ENCODE peak calls at places on chromosomes 16 and 17, in seven cellular contexts. P is body of pancreas; X is mesothelial cell of epicardium; S is heart left ventricle; E is CD4-positive, alpha-beta T cell; O is AG04450; K is lower leg skin. Z is an unnamed sample.

GRCh38 chr16:15671530-15672117 is 21.6 kb downstream of the NDE1 start:
- DNase-seq in X (no peak), O (no peak), S (no peak), E (no peak), P (no peak), K (no peak), Z (no peak)

GRCh38 chr17:35612924-35613521 is 25.9 kb downstream of the AP2B1 start:
- DNase-seq in O (no peak), S (no peak), P (peak), E (peak), K (peak), X (no peak), Z (no peak)

GRCh38 chr16:66455970-66456369 is 28.9 kb downstream of the BEAN1 start:
- DNase-seq in P (no peak), K (no peak), X (no peak), E (no peak), O (no peak), S (no peak), Z (no peak)

GRCh38 chr17:49343273-49343672 is 18.8 kb downstream of the ZNF652 start:
- DNase-seq in S (no peak), E (no peak), X (no peak), P (no peak), K (no peak), O (no peak), Z (no peak)

GRCh38 chr17:34998205-34998604 is 17.9 kb downstream of the LIG3 start:
- DNase-seq in S (peak), E (peak), X (no peak), K (peak), O (peak), P (peak), Z (peak)

GRCh38 chr17:29177871-29178749 is 2.1 kb downstream of the MYO18A start:
- DNase-seq in P (peak), X (no peak), E (no peak), S (peak), O (no peak), K (no peak), Z (no peak)

GRCh38 chr17:54780238-54780637 is 120.4 kb upstream of the TOM1L1 start:
- DNase-seq in S (no peak), P (no peak), O (no peak), X (no peak), E (no peak), K (no peak), Z (no peak)

GRCh38 chr16:8342276-8342675 is 248.0 kb downstream of the TMEM114 start:
- DNase-seq in X (no peak), E (no peak), P (peak), O (no peak), K (no peak), S (no peak), Z (no peak)

GRCh38 chr16:12097523-12098428 is 121.2 kb downstream of the SNX29 start:
- DNase-seq in X (no peak), S (peak), E (no peak), P (peak), K (peak), O (peak), Z (peak)

GRCh38 chr16:2033057-2033911 is 6.6 kb downstream of the NHERF2 start:
- DNase-seq in E (no peak), O (no peak), P (peak), K (no peak), X (peak), S (peak), Z (no peak)

GRCh38 chr17:62916684-62917571 is 49.1 kb upstream of the TANC2 start:
- DNase-seq in K (no peak), O (no peak), E (no peak), S (no peak), P (no peak), X (no peak), Z (no peak)

GRCh38 chr17:44758414-44759095 is at the start of gene ADAM11:
- DNase-seq in X (no peak), E (no peak), S (no peak), K (no peak), P (no peak), O (no peak), Z (no peak)

GRCh38 chr17:44760474-44761308 is 1.9 kb downstream of the ADAM11 start:
- DNase-seq in O (no peak), X (no peak), K (no peak), S (no peak), E (no peak), P (no peak), Z (no peak)

GRCh38 chr17:44759916-44760243 is 1.1 kb downstream of the ADAM11 start:
- DNase-seq in X (no peak), S (no peak), O (no peak), K (no peak), E (no peak), P (no peak), Z (no peak)

GRCh38 chr17:44757918-44758413 is 822 bp upstream of the ADAM11 start:
- DNase-seq in P (no peak), K (no peak), S (no peak), O (no peak), E (no peak), X (no peak), Z (no peak)

GRCh38 chr17:44759096-44759915 is 518 bp downstream of the ADAM11 start:
- DNase-seq in X (no peak), E (no peak), S (no peak), O (no peak), K (no peak), P (no peak), Z (no peak)
- TF ChIP-seq CTCF in X (no peak), E (no peak), S (no peak), O (peak), K (no peak), P (no peak), Z (no peak)

DNA sequence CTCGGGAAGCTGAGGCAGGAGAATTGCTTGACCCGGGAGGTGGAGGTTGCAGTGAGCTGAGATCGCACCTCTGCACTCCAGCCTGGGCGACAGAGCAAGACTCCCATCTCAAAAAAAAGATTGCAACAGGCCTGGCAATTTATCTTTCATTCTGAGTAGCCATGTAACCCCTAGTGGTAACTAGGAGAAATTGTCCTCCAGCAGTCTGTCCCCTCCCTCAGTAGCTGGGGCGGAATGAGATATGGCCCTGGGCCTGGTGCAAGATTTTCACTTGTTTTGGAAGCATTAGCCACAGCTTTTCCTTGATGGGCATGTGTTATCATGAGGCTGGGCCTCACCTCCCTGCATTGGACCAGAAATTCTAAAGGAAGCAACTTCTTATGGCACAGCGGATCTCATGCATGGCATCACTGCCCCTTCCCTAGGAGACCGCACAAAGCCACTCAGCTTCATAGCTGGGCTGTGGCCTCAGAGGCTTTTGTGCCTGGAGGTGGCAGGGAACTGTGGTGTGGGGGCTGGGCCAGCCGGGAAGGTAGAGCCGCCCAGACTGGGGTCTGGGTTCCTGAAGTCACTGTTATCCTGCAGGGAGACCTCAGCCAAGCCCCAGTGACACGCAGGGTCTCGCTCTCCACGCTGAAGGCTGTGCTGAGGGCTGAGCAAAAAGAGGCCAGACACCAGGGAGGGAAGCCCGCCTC is 13.4 kb downstream of the NATD1 start:
- DNase-seq in X (no peak), E (no peak), O (no peak), K (no peak), S (no peak), P (no peak), Z (no peak)
- TF ChIP-seq CTCF in X (peak), E (peak), O (peak), K (no peak), S (peak), P (peak), Z (peak)

DNA sequence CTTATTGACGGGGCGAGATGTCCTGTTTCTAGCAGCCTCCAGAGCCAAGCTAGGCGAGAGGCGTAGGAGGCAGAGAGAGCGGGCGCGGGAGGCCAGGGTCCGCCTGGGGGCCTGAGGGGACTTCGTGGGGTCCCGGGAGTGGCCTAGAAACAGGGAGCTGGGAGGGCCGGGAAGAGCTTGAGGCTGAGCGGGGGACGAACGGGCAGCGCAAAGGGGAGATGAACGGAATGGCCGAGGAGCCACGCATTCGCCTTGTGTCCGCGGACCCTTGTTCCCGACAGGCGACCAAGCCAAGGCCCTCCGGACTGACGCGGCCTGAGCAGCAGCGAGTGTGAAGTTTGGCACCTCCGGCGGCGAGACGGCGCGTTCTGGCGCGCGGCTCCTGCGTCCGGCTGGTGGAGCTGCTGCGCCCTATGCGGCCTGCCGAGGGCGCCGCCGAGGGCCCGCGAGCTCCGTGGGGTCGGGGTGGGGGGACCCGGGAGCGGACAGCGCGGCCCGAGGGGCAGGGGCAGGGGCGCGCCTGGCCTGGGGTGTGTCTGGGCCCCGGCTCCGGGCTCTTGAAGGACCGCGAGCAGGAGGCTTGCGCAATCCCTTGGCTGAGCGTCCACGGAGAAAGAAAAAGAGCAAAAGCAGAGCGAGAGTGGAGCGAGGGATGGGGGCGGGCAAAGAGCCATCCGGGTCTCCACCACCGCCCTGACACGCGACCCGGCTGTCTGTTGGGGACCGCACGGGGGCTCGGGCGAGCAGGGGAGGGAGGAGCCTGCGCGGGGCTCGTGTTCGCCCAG is 1.2 kb upstream of the CBX4 start:
- DNase-seq in O (no peak), E (no peak), K (peak), S (peak), P (peak), X (no peak), Z (peak)
- TF ChIP-seq CTCF in O (peak), E (no peak), K (no peak), S (peak), P (peak), X (no peak), Z (peak)

GRCh38 chr17:10628756-10629155 is 28.4 kb downstream of the MYH3 start:
- DNase-seq in S (no peak), X (no peak), K (no peak), E (no peak), P (no peak), O (no peak), Z (no peak)
- TF ChIP-seq CTCF in S (peak), X (peak), K (no peak), E (peak), P (no peak), O (peak), Z (peak)